ENCODE peak calls at places on chromosomes 5 and 9, in five cellular contexts. Z is HFFc6, E is AG09319, M is T-cell, P is T-helper 2 cell. I is an unnamed sample.

GRCh38 chr5:149203896-149204544 is 62.7 kb downstream of the ABLIM3 start:
- DNase-seq in Z (peak; percentile 77), E (no peak), M (no peak), P (no peak), I (no peak)

GRCh38 chr5:157100140-157100679 is 8.6 kb downstream of the HAVCR2 start:
- DNase-seq in Z (peak; percentile 54), E (no peak), M (no peak), P (no peak), I (no peak)

GRCh38 chr5:74546796-74547195 is 93.7 kb downstream of the ENC1 start:
- DNase-seq in Z (no peak), E (no peak), M (no peak), P (no peak), I (no peak)

GRCh38 chr9:127854169-127854833 is at the start of gene ENG:
- DNase-seq in Z (peak; percentile 63), E (no peak), M (no peak), P (no peak), I (peak; percentile 14)

GRCh38 chr5:31469466-31469865 is 62.4 kb downstream of the DROSHA start:
- DNase-seq in Z (no peak), E (no peak), M (no peak), P (no peak), I (no peak)

GRCh38 chr9:22160235-22160634 is 151.1 kb upstream of the CDKN2B start:
- DNase-seq in Z (no peak), E (no peak), M (no peak), P (no peak), I (no peak)

GRCh38 chr5:1449081-1449630 is 3.9 kb upstream of the SLC6A3 start:
- DNase-seq in Z (no peak), E (no peak), M (no peak), P (no peak), I (no peak)

GRCh38 chr9:117772960-117773359 is 68.8 kb downstream of the TLR4 start:
- DNase-seq in Z (peak; percentile 77), E (no peak), M (no peak), P (no peak), I (no peak)

GRCh38 chr9:84823426-84824271 is 154.1 kb downstream of the NTRK2 start:
- DNase-seq in Z (no peak), E (no peak), M (no peak), P (no peak), I (no peak)

GRCh38 chr5:32805966-32806626 is 95.0 kb downstream of the NPR3 start:
- DNase-seq in Z (peak; percentile 78), E (peak; percentile 41), M (no peak), P (no peak), I (no peak)

GRCh38 chr9:122789256-122790046 is 718 bp downstream of the OR5C1 start:
- DNase-seq in Z (no peak), E (no peak), M (no peak), P (no peak), I (no peak)

GRCh38 chr5:175059687-175060194 is 335.4 kb downstream of the MSX2 start:
- DNase-seq in Z (no peak), E (no peak), M (no peak), P (no peak), I (no peak)

GRCh38 chr9:106307670-106308069 is 555.3 kb upstream of the ZNF462 start:
- DNase-seq in Z (no peak), E (no peak), M (no peak), P (no peak), I (no peak)

GRCh38 chr5:170154297-170154696 is 48.6 kb downstream of the FOXI1 start:
- DNase-seq in Z (no peak), E (no peak), M (no peak), P (no peak), I (no peak)

GRCh38 chr5:82106207-82106606 is 134.4 kb downstream of the ATG10 start:
- DNase-seq in Z (no peak), E (no peak), M (no peak), P (no peak), I (no peak)

GRCh38 chr9:37953775-37954437 is 50.0 kb upstream of the SLC25A51 start:
- DNase-seq in Z (peak; percentile 95), E (peak; percentile 80), M (no peak), P (no peak), I (no peak)

GRCh38 chr5:125424851-125425250 is 678.4 kb upstream of the ZNF608 start:
- DNase-seq in Z (no peak), E (no peak), M (no peak), P (no peak), I (no peak)

GRCh38 chr9:133238272-133238850 is 29.3 kb upstream of the OBP2B start:
- DNase-seq in Z (no peak), E (no peak), M (peak; percentile 40), P (no peak), I (peak; percentile 26)

GRCh38 chr9:126705767-126706697 is 92.3 kb downstream of the LMX1B start:
- DNase-seq in Z (peak; percentile 35), E (no peak), M (peak; percentile 79), P (peak; percentile 51), I (peak; percentile 60)

GRCh38 chr9:89798546-89799120 is 193.8 kb downstream of the GADD45G start:
- DNase-seq in Z (no peak), E (no peak), M (no peak), P (no peak), I (no peak)

GRCh38 chr5:172173771-172174170 is 14.3 kb downstream of the STK10 start:
- DNase-seq in Z (peak; percentile 46), E (no peak), M (peak; percentile 68), P (no peak), I (peak; percentile 70)

GRCh38 chr5:127936439-127936972 is 147.1 kb upstream of the SLC12A2 start:
- DNase-seq in Z (no peak), E (no peak), M (no peak), P (no peak), I (peak; percentile 15)

GRCh38 chr5:169258372-169259000 is 42.5 kb downstream of the SLIT3 start:
- DNase-seq in Z (peak; percentile 32), E (peak; percentile 84), M (no peak), P (no peak), I (no peak)

I was measured in CD8-positive, alpha-beta memory T cell.